ENCODE peak calls at places on chromosome 7, in five cellular contexts. One of them, this sample, is unnamed.

GRCh38 chr7:151110941-151111645 is 24.8 kb downstream of the AGAP3 start:
- DNase-seq in endothelial cell: peak; percentile 82
- DNase-seq in heart left ventricle: peak; percentile 82
- DNase-seq in fibroblast of pulmonary artery: peak; percentile 73
- DNase-seq in B cell: peak; percentile 81
- DNase-seq in this sample: peak; percentile 68

GRCh38 chr7:70377957-70378356 is 754.0 kb upstream of the GALNT17 start:
- DNase-seq in endothelial cell: no peak
- DNase-seq in heart left ventricle: no peak
- DNase-seq in fibroblast of pulmonary artery: no peak
- DNase-seq in B cell: no peak
- DNase-seq in this sample: no peak

GRCh38 chr7:22173884-22174573 is 182.9 kb downstream of the RAPGEF5 start:
- DNase-seq in endothelial cell: no peak
- DNase-seq in heart left ventricle: no peak
- DNase-seq in fibroblast of pulmonary artery: no peak
- DNase-seq in B cell: peak; percentile 33
- DNase-seq in this sample: peak; percentile 20

GRCh38 chr7:121499526-121500123 is 103.5 kb upstream of the FAM3C start:
- DNase-seq in endothelial cell: no peak
- DNase-seq in heart left ventricle: no peak
- DNase-seq in fibroblast of pulmonary artery: no peak
- DNase-seq in B cell: no peak
- DNase-seq in this sample: no peak

GRCh38 chr7:88167223-88167622 is 52.6 kb downstream of the SRI start:
- DNase-seq in endothelial cell: no peak
- DNase-seq in heart left ventricle: no peak
- DNase-seq in fibroblast of pulmonary artery: no peak
- DNase-seq in B cell: no peak
- DNase-seq in this sample: no peak

GRCh38 chr7:40403664-40404476 is 269.1 kb downstream of the SUGCT start:
- DNase-seq in endothelial cell: no peak
- DNase-seq in heart left ventricle: no peak
- DNase-seq in fibroblast of pulmonary artery: no peak
- DNase-seq in B cell: no peak
- DNase-seq in this sample: no peak

GRCh38 chr7:70696139-70696782 is 435.7 kb upstream of the GALNT17 start:
- DNase-seq in endothelial cell: no peak
- DNase-seq in heart left ventricle: no peak
- DNase-seq in fibroblast of pulmonary artery: no peak
- DNase-seq in B cell: peak; percentile 6
- DNase-seq in this sample: peak; percentile 26

GRCh38 chr7:95331004-95331337 is 6.6 kb upstream of the PON1 start:
- DNase-seq in endothelial cell: no peak
- DNase-seq in heart left ventricle: no peak
- DNase-seq in fibroblast of pulmonary artery: no peak
- DNase-seq in B cell: peak; percentile 1
- DNase-seq in this sample: no peak

GRCh38 chr7:13060173-13060572 is 372.7 kb downstream of the ARL4A start:
- DNase-seq in endothelial cell: no peak
- DNase-seq in heart left ventricle: no peak
- DNase-seq in fibroblast of pulmonary artery: no peak
- DNase-seq in B cell: no peak
- DNase-seq in this sample: no peak

GRCh38 chr7:114412548-114412947 is 2.1 kb upstream of the FOXP2 start:
- DNase-seq in endothelial cell: no peak
- DNase-seq in heart left ventricle: no peak
- DNase-seq in fibroblast of pulmonary artery: no peak
- DNase-seq in B cell: no peak
- DNase-seq in this sample: no peak

GRCh38 chr7:137026176-137026500 is 157.7 kb downstream of the CHRM2 start:
- DNase-seq in endothelial cell: no peak
- DNase-seq in heart left ventricle: no peak
- DNase-seq in fibroblast of pulmonary artery: no peak
- DNase-seq in B cell: no peak
- DNase-seq in this sample: no peak

GRCh38 chr7:34991938-34992840 is 45.1 kb downstream of the DPY19L1 start:
- DNase-seq in endothelial cell: no peak
- DNase-seq in heart left ventricle: no peak
- DNase-seq in fibroblast of pulmonary artery: peak; percentile 86
- DNase-seq in B cell: no peak
- DNase-seq in this sample: no peak

GRCh38 chr7:107446988-107447387 is 22.9 kb upstream of the GPR22 start:
- DNase-seq in endothelial cell: no peak
- DNase-seq in heart left ventricle: no peak
- DNase-seq in fibroblast of pulmonary artery: peak; percentile 22
- DNase-seq in B cell: no peak
- DNase-seq in this sample: peak; percentile 4

GRCh38 chr7:29282819-29283414 is 88.3 kb downstream of the CHN2 start:
- DNase-seq in endothelial cell: no peak
- DNase-seq in heart left ventricle: no peak
- DNase-seq in fibroblast of pulmonary artery: no peak
- DNase-seq in B cell: peak; percentile 6
- DNase-seq in this sample: no peak

GRCh38 chr7:29284586-29285450 is 90.2 kb downstream of the CHN2 start:
- DNase-seq in endothelial cell: no peak
- DNase-seq in heart left ventricle: no peak
- DNase-seq in fibroblast of pulmonary artery: no peak
- DNase-seq in B cell: no peak
- DNase-seq in this sample: peak; percentile 49

GRCh38 chr7:29278362-29279070 is 83.9 kb downstream of the CHN2 start:
- DNase-seq in endothelial cell: no peak
- DNase-seq in heart left ventricle: no peak
- DNase-seq in fibroblast of pulmonary artery: no peak
- DNase-seq in B cell: no peak
- DNase-seq in this sample: no peak

GRCh38 chr7:29285451-29285807 is 90.9 kb downstream of the CHN2 start:
- DNase-seq in endothelial cell: no peak
- DNase-seq in heart left ventricle: no peak
- DNase-seq in fibroblast of pulmonary artery: peak; percentile 89
- DNase-seq in B cell: no peak
- DNase-seq in this sample: peak; percentile 91

DNA sequence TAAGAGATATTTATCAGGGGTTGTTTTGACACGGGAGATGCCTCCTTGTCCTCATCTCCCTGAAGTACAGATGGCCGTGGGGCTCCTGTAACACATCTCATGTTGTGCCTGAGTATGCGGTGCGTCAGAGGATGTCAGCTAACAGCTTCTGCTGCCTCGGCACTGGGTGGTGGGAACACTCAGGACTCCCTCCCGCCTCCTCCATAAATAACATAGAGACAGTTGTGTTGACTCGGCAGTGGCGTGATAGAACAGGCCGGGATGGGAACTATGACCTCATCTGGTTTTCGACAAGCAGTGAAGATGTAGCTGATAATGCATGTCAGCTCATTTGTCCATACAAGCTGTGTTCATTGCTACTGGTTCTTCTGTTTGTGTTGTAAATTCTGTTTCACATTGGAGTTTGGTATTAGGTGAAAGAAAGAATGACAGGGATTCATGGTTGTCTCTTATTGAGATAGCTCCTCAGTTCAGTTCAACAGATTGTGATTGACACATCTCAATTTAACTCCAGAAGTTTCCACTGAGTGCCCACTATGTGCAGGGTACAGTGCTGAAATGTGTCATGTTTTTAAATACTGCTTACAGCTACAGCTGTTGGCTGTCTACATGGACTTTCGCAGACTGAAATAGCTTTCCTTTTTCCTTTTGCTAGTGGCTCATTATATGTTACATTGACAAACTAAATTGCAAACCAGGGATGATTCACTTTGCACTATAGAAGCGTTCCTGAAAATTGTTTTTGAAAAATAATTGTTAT is 87.4 kb downstream of the CHN2 start:
- DNase-seq in endothelial cell: no peak
- DNase-seq in heart left ventricle: peak; percentile 63
- DNase-seq in fibroblast of pulmonary artery: peak; percentile 66
- DNase-seq in B cell: no peak
- DNase-seq in this sample: peak; percentile 80
- TF ChIP-seq CTCF in endothelial cell: no peak
- TF ChIP-seq CTCF in heart left ventricle: no peak
- TF ChIP-seq CTCF in fibroblast of pulmonary artery: no peak
- TF ChIP-seq CTCF in B cell: no peak
- TF ChIP-seq CTCF in this sample: no peak

DNA sequence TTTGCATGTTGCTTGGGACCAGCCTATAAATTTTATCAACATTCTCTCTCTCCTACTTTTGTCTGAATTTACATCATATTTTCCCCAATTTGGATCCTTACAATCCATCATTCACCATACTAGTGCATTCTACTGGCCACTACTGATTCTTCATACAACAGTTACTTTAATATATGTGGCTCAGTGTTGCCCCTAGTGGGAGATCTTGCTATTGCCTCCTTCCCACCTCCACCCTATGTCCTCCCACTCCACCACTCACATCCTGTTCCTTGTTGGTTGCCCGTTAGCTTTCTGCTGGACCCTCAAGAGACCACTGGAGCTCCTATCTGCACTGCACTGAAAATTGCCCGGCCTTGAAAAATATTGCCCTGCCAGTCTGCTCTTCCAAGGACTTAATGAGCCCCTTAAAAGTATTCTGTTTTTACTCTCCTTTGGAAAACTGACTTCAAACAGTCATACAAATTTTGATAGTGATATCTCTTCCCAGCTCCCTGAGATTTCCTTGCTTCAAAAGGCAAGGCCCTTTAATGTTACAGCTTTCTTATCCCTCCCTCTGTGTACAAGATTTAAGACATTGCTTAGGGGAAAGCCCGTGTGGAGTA is 243.2 kb upstream of the TMEM229A start:
- DNase-seq in endothelial cell: peak; percentile 35
- DNase-seq in heart left ventricle: no peak
- DNase-seq in fibroblast of pulmonary artery: peak; percentile 7
- DNase-seq in B cell: no peak
- DNase-seq in this sample: peak; percentile 10
- TF ChIP-seq CTCF in endothelial cell: peak; percentile 60
- TF ChIP-seq CTCF in heart left ventricle: peak; percentile 38
- TF ChIP-seq CTCF in fibroblast of pulmonary artery: peak; percentile 32
- TF ChIP-seq CTCF in B cell: no peak
- TF ChIP-seq CTCF in this sample: peak; percentile 50

GRCh38 chr7:50303082-50303893 is 1.2 kb upstream of the IKZF1 start:
- DNase-seq in endothelial cell: no peak
- DNase-seq in heart left ventricle: no peak
- DNase-seq in fibroblast of pulmonary artery: no peak
- DNase-seq in B cell: no peak
- DNase-seq in this sample: no peak

GRCh38 chr7:50304911-50305621 is 550 bp downstream of the IKZF1 start:
- DNase-seq in endothelial cell: no peak
- DNase-seq in heart left ventricle: no peak
- DNase-seq in fibroblast of pulmonary artery: no peak
- DNase-seq in B cell: peak; percentile 72
- DNase-seq in this sample: no peak

GRCh38 chr7:50303894-50304157 is 690 bp upstream of the IKZF1 start:
- DNase-seq in endothelial cell: no peak
- DNase-seq in heart left ventricle: no peak
- DNase-seq in fibroblast of pulmonary artery: no peak
- DNase-seq in B cell: peak; percentile 76
- DNase-seq in this sample: no peak

GRCh38 chr7:50305697-50306300 is 1.3 kb downstream of the IKZF1 start:
- DNase-seq in endothelial cell: no peak
- DNase-seq in heart left ventricle: no peak
- DNase-seq in fibroblast of pulmonary artery: no peak
- DNase-seq in B cell: no peak
- DNase-seq in this sample: no peak

GRCh38 chr7:50304158-50304910 is at the start of gene IKZF1:
- DNase-seq in endothelial cell: peak; percentile 53
- DNase-seq in heart left ventricle: peak; percentile 70
- DNase-seq in fibroblast of pulmonary artery: peak; percentile 19
- DNase-seq in B cell: peak; percentile 80
- DNase-seq in this sample: no peak
- TF ChIP-seq CTCF in endothelial cell: no peak
- TF ChIP-seq CTCF in heart left ventricle: no peak
- TF ChIP-seq CTCF in fibroblast of pulmonary artery: no peak
- TF ChIP-seq CTCF in B cell: peak; percentile 11
- TF ChIP-seq CTCF in this sample: no peak

GRCh38 chr7:142248-142955 is 50.0 kb upstream of the FAM20C start:
- DNase-seq in endothelial cell: no peak
- DNase-seq in heart left ventricle: peak; percentile 76
- DNase-seq in fibroblast of pulmonary artery: no peak
- DNase-seq in B cell: no peak
- DNase-seq in this sample: no peak
- TF ChIP-seq CTCF in endothelial cell: no peak
- TF ChIP-seq CTCF in heart left ventricle: no peak
- TF ChIP-seq CTCF in fibroblast of pulmonary artery: no peak
- TF ChIP-seq CTCF in B cell: no peak
- TF ChIP-seq CTCF in this sample: no peak

GRCh38 chr7:2037301-2037804 is 195.4 kb downstream of the MAD1L1 start:
- DNase-seq in endothelial cell: no peak
- DNase-seq in heart left ventricle: no peak
- DNase-seq in fibroblast of pulmonary artery: no peak
- DNase-seq in B cell: no peak
- DNase-seq in this sample: no peak
- TF ChIP-seq CTCF in endothelial cell: no peak
- TF ChIP-seq CTCF in heart left ventricle: no peak
- TF ChIP-seq CTCF in fibroblast of pulmonary artery: no peak
- TF ChIP-seq CTCF in B cell: no peak
- TF ChIP-seq CTCF in this sample: no peak

GRCh38 chr7:519429-519973 is at the start of gene PDGFA:
- DNase-seq in endothelial cell: no peak
- DNase-seq in heart left ventricle: peak; percentile 69
- DNase-seq in fibroblast of pulmonary artery: peak; percentile 57
- DNase-seq in B cell: no peak
- DNase-seq in this sample: no peak

GRCh38 chr7:518630-519428 is 817 bp downstream of the PDGFA start:
- DNase-seq in endothelial cell: peak; percentile 47
- DNase-seq in heart left ventricle: peak; percentile 90
- DNase-seq in fibroblast of pulmonary artery: peak; percentile 78
- DNase-seq in B cell: peak; percentile 34
- DNase-seq in this sample: no peak

GRCh38 chr7:520503-521161 is 986 bp upstream of the PDGFA start:
- DNase-seq in endothelial cell: no peak
- DNase-seq in heart left ventricle: no peak
- DNase-seq in fibroblast of pulmonary artery: peak; percentile 35
- DNase-seq in B cell: peak; percentile 28
- DNase-seq in this sample: no peak

GRCh38 chr7:521221-522070 is 1.8 kb upstream of the PDGFA start:
- DNase-seq in endothelial cell: peak; percentile 36
- DNase-seq in heart left ventricle: peak; percentile 88
- DNase-seq in fibroblast of pulmonary artery: peak; percentile 44
- DNase-seq in B cell: peak; percentile 63
- DNase-seq in this sample: no peak

DNA sequence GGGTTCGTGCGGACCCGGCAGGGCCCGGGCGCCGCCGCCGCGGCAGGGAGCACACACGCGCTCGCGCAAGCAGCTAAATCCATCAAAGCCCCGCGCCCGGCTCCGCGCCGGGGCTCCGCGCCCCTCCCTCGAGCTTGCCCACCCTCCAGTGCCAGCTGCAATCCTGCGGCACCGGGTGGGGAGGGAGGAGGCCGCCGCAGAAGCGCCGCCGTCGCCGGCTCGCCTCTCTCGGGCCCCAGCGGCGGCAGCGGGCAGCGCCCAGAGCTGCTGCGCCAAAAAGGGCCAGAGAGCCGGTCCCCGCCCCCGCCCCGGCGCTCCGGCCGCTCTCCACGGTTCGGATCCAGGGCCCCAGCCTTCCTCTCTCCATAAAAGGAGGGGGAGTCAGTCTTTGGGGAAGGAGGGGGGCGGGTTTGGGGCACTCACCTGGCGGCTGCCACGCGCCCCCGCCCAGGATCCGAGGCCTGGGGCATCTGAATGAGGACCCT is 370 bp upstream of the PDGFA start:
- DNase-seq in endothelial cell: peak; percentile 57
- DNase-seq in heart left ventricle: peak; percentile 70
- DNase-seq in fibroblast of pulmonary artery: peak; percentile 65
- DNase-seq in B cell: peak; percentile 42
- DNase-seq in this sample: peak; percentile 55
- TF ChIP-seq CTCF in endothelial cell: no peak
- TF ChIP-seq CTCF in heart left ventricle: peak; percentile 31
- TF ChIP-seq CTCF in fibroblast of pulmonary artery: no peak
- TF ChIP-seq CTCF in B cell: no peak
- TF ChIP-seq CTCF in this sample: no peak

GRCh38 chr7:82722946-82723345 is 279.4 kb upstream of the CACNA2D1 start:
- DNase-seq in endothelial cell: no peak
- DNase-seq in heart left ventricle: no peak
- DNase-seq in fibroblast of pulmonary artery: no peak
- DNase-seq in B cell: no peak
- DNase-seq in this sample: no peak
- TF ChIP-seq CTCF in endothelial cell: no peak
- TF ChIP-seq CTCF in heart left ventricle: no peak
- TF ChIP-seq CTCF in fibroblast of pulmonary artery: no peak
- TF ChIP-seq CTCF in B cell: no peak
- TF ChIP-seq CTCF in this sample: no peak